ENCODE peak calls at places on chromosome 17, in nine cellular contexts. One of them, this sample, is unnamed.

GRCh38 chr17:17782425-17783120 is 54.2 kb downstream of the SREBF1 start:
- DNase-seq in NCI-H226: no peak
- DNase-seq in T follicular helper cell: no peak
- DNase-seq in NCI-H1436: peak; percentile 77
- DNase-seq in activated gamma-delta T cell treated with anti-CD3 and anti-CD28 coated beads, Interleukin-2, amount 50 U/mL, for 16 hours: no peak
- DNase-seq in effector memory CD4-positive, alpha-beta T cell: no peak
- DNase-seq in body of pancreas: peak; percentile 35
- DNase-seq in stimulated activated CD4-positive, alpha-beta T cell treated with anti-CD3 and anti-CD28 coated beads, Interleukin-1b, Interleukin-23, amount 100 ng/mL, for 4 hours: no peak
- DNase-seq in ecto neural progenitor cell: peak; percentile 81
- DNase-seq in this sample: no peak

GRCh38 chr17:18851206-18851605 is 6.7 kb upstream of the PRPSAP2 start:
- DNase-seq in effector memory CD4-positive, alpha-beta T cell: no peak
- DNase-seq in body of pancreas: no peak
- DNase-seq in T follicular helper cell: no peak
- DNase-seq in stimulated activated CD4-positive, alpha-beta T cell treated with anti-CD3 and anti-CD28 coated beads, Interleukin-1b, Interleukin-23, amount 100 ng/mL, for 4 hours: no peak
- DNase-seq in activated gamma-delta T cell treated with anti-CD3 and anti-CD28 coated beads, Interleukin-2, amount 50 U/mL, for 16 hours: no peak
- DNase-seq in NCI-H1436: no peak
- DNase-seq in NCI-H226: no peak
- DNase-seq in ecto neural progenitor cell: no peak
- DNase-seq in this sample: no peak

GRCh38 chr17:181213-182163 is at the start of gene DOC2B:
- DNase-seq in NCI-H1436: peak; percentile 35
- DNase-seq in T follicular helper cell: no peak
- DNase-seq in stimulated activated CD4-positive, alpha-beta T cell treated with anti-CD3 and anti-CD28 coated beads, Interleukin-1b, Interleukin-23, amount 100 ng/mL, for 4 hours: no peak
- DNase-seq in NCI-H226: peak; percentile 46
- DNase-seq in ecto neural progenitor cell: peak; percentile 80
- DNase-seq in body of pancreas: peak; percentile 65
- DNase-seq in effector memory CD4-positive, alpha-beta T cell: no peak
- DNase-seq in activated gamma-delta T cell treated with anti-CD3 and anti-CD28 coated beads, Interleukin-2, amount 50 U/mL, for 16 hours: no peak
- DNase-seq in this sample: no peak

GRCh38 chr17:37494971-37495370 is 5.3 kb downstream of the DUSP14 start:
- DNase-seq in NCI-H226: no peak
- DNase-seq in T follicular helper cell: no peak
- DNase-seq in effector memory CD4-positive, alpha-beta T cell: no peak
- DNase-seq in stimulated activated CD4-positive, alpha-beta T cell treated with anti-CD3 and anti-CD28 coated beads, Interleukin-1b, Interleukin-23, amount 100 ng/mL, for 4 hours: no peak
- DNase-seq in body of pancreas: no peak
- DNase-seq in activated gamma-delta T cell treated with anti-CD3 and anti-CD28 coated beads, Interleukin-2, amount 50 U/mL, for 16 hours: no peak
- DNase-seq in ecto neural progenitor cell: no peak
- DNase-seq in NCI-H1436: no peak
- DNase-seq in this sample: no peak

GRCh38 chr17:35079547-35079946 is 16.0 kb upstream of the RFFL start:
- DNase-seq in ecto neural progenitor cell: no peak
- DNase-seq in effector memory CD4-positive, alpha-beta T cell: no peak
- DNase-seq in NCI-H1436: no peak
- DNase-seq in NCI-H226: peak; percentile 17
- DNase-seq in activated gamma-delta T cell treated with anti-CD3 and anti-CD28 coated beads, Interleukin-2, amount 50 U/mL, for 16 hours: no peak
- DNase-seq in body of pancreas: no peak
- DNase-seq in stimulated activated CD4-positive, alpha-beta T cell treated with anti-CD3 and anti-CD28 coated beads, Interleukin-1b, Interleukin-23, amount 100 ng/mL, for 4 hours: no peak
- DNase-seq in T follicular helper cell: no peak
- DNase-seq in this sample: no peak

GRCh38 chr17:44310188-44310587 is 1.8 kb downstream of the RUNDC3A start:
- DNase-seq in body of pancreas: no peak
- DNase-seq in ecto neural progenitor cell: no peak
- DNase-seq in stimulated activated CD4-positive, alpha-beta T cell treated with anti-CD3 and anti-CD28 coated beads, Interleukin-1b, Interleukin-23, amount 100 ng/mL, for 4 hours: no peak
- DNase-seq in NCI-H226: no peak
- DNase-seq in T follicular helper cell: no peak
- DNase-seq in effector memory CD4-positive, alpha-beta T cell: no peak
- DNase-seq in NCI-H1436: no peak
- DNase-seq in activated gamma-delta T cell treated with anti-CD3 and anti-CD28 coated beads, Interleukin-2, amount 50 U/mL, for 16 hours: no peak
- DNase-seq in this sample: no peak

GRCh38 chr17:77282524-77283515 is 142.1 kb downstream of the SEC14L1 start:
- DNase-seq in activated gamma-delta T cell treated with anti-CD3 and anti-CD28 coated beads, Interleukin-2, amount 50 U/mL, for 16 hours: no peak
- DNase-seq in T follicular helper cell: no peak
- DNase-seq in stimulated activated CD4-positive, alpha-beta T cell treated with anti-CD3 and anti-CD28 coated beads, Interleukin-1b, Interleukin-23, amount 100 ng/mL, for 4 hours: peak; percentile 28
- DNase-seq in NCI-H1436: no peak
- DNase-seq in effector memory CD4-positive, alpha-beta T cell: no peak
- DNase-seq in ecto neural progenitor cell: no peak
- DNase-seq in body of pancreas: no peak
- DNase-seq in NCI-H226: peak; percentile 77
- DNase-seq in this sample: no peak

GRCh38 chr17:81389585-81389984 is 5.7 kb upstream of the BAHCC1 start:
- DNase-seq in activated gamma-delta T cell treated with anti-CD3 and anti-CD28 coated beads, Interleukin-2, amount 50 U/mL, for 16 hours: no peak
- DNase-seq in ecto neural progenitor cell: no peak
- DNase-seq in stimulated activated CD4-positive, alpha-beta T cell treated with anti-CD3 and anti-CD28 coated beads, Interleukin-1b, Interleukin-23, amount 100 ng/mL, for 4 hours: no peak
- DNase-seq in effector memory CD4-positive, alpha-beta T cell: no peak
- DNase-seq in body of pancreas: no peak
- DNase-seq in NCI-H226: no peak
- DNase-seq in NCI-H1436: no peak
- DNase-seq in T follicular helper cell: no peak
- DNase-seq in this sample: no peak

GRCh38 chr17:65472602-65473001 is 88.8 kb downstream of the AXIN2 start:
- DNase-seq in ecto neural progenitor cell: no peak
- DNase-seq in effector memory CD4-positive, alpha-beta T cell: no peak
- DNase-seq in T follicular helper cell: no peak
- DNase-seq in NCI-H1436: no peak
- DNase-seq in body of pancreas: no peak
- DNase-seq in activated gamma-delta T cell treated with anti-CD3 and anti-CD28 coated beads, Interleukin-2, amount 50 U/mL, for 16 hours: no peak
- DNase-seq in NCI-H226: no peak
- DNase-seq in stimulated activated CD4-positive, alpha-beta T cell treated with anti-CD3 and anti-CD28 coated beads, Interleukin-1b, Interleukin-23, amount 100 ng/mL, for 4 hours: no peak
- DNase-seq in this sample: no peak

GRCh38 chr17:64441772-64442549 is 7.0 kb upstream of the MILR1 start:
- DNase-seq in NCI-H1436: no peak
- DNase-seq in stimulated activated CD4-positive, alpha-beta T cell treated with anti-CD3 and anti-CD28 coated beads, Interleukin-1b, Interleukin-23, amount 100 ng/mL, for 4 hours: no peak
- DNase-seq in effector memory CD4-positive, alpha-beta T cell: peak; percentile 10
- DNase-seq in ecto neural progenitor cell: no peak
- DNase-seq in NCI-H226: no peak
- DNase-seq in activated gamma-delta T cell treated with anti-CD3 and anti-CD28 coated beads, Interleukin-2, amount 50 U/mL, for 16 hours: no peak
- DNase-seq in T follicular helper cell: no peak
- DNase-seq in body of pancreas: no peak
- DNase-seq in this sample: no peak

GRCh38 chr17:37742114-37742761 is 2.6 kb downstream of the HNF1B start:
- DNase-seq in effector memory CD4-positive, alpha-beta T cell: no peak
- DNase-seq in NCI-H226: no peak
- DNase-seq in NCI-H1436: no peak
- DNase-seq in ecto neural progenitor cell: peak; percentile 74
- DNase-seq in body of pancreas: peak; percentile 41
- DNase-seq in activated gamma-delta T cell treated with anti-CD3 and anti-CD28 coated beads, Interleukin-2, amount 50 U/mL, for 16 hours: no peak
- DNase-seq in stimulated activated CD4-positive, alpha-beta T cell treated with anti-CD3 and anti-CD28 coated beads, Interleukin-1b, Interleukin-23, amount 100 ng/mL, for 4 hours: no peak
- DNase-seq in T follicular helper cell: no peak
- DNase-seq in this sample: no peak

GRCh38 chr17:78905111-78905510 is 2.1 kb upstream of the CEP295NL start:
- DNase-seq in effector memory CD4-positive, alpha-beta T cell: no peak
- DNase-seq in NCI-H1436: no peak
- DNase-seq in T follicular helper cell: no peak
- DNase-seq in stimulated activated CD4-positive, alpha-beta T cell treated with anti-CD3 and anti-CD28 coated beads, Interleukin-1b, Interleukin-23, amount 100 ng/mL, for 4 hours: no peak
- DNase-seq in body of pancreas: no peak
- DNase-seq in activated gamma-delta T cell treated with anti-CD3 and anti-CD28 coated beads, Interleukin-2, amount 50 U/mL, for 16 hours: no peak
- DNase-seq in NCI-H226: no peak
- DNase-seq in ecto neural progenitor cell: no peak
- DNase-seq in this sample: no peak

GRCh38 chr17:68085751-68086445 is 50.4 kb downstream of the KPNA2 start:
- DNase-seq in ecto neural progenitor cell: no peak
- DNase-seq in effector memory CD4-positive, alpha-beta T cell: no peak
- DNase-seq in T follicular helper cell: no peak
- DNase-seq in activated gamma-delta T cell treated with anti-CD3 and anti-CD28 coated beads, Interleukin-2, amount 50 U/mL, for 16 hours: no peak
- DNase-seq in NCI-H1436: no peak
- DNase-seq in NCI-H226: no peak
- DNase-seq in body of pancreas: no peak
- DNase-seq in stimulated activated CD4-positive, alpha-beta T cell treated with anti-CD3 and anti-CD28 coated beads, Interleukin-1b, Interleukin-23, amount 100 ng/mL, for 4 hours: no peak
- DNase-seq in this sample: no peak

GRCh38 chr17:46841561-46842379 is 9.6 kb upstream of the WNT9B start:
- DNase-seq in T follicular helper cell: no peak
- DNase-seq in ecto neural progenitor cell: peak; percentile 87
- DNase-seq in NCI-H226: no peak
- DNase-seq in body of pancreas: peak; percentile 44
- DNase-seq in NCI-H1436: no peak
- DNase-seq in stimulated activated CD4-positive, alpha-beta T cell treated with anti-CD3 and anti-CD28 coated beads, Interleukin-1b, Interleukin-23, amount 100 ng/mL, for 4 hours: no peak
- DNase-seq in effector memory CD4-positive, alpha-beta T cell: no peak
- DNase-seq in activated gamma-delta T cell treated with anti-CD3 and anti-CD28 coated beads, Interleukin-2, amount 50 U/mL, for 16 hours: no peak
- DNase-seq in this sample: no peak

GRCh38 chr17:55577687-55578086 is 66.4 kb upstream of the SMIM36 start:
- DNase-seq in body of pancreas: no peak
- DNase-seq in activated gamma-delta T cell treated with anti-CD3 and anti-CD28 coated beads, Interleukin-2, amount 50 U/mL, for 16 hours: no peak
- DNase-seq in NCI-H226: no peak
- DNase-seq in NCI-H1436: no peak
- DNase-seq in effector memory CD4-positive, alpha-beta T cell: no peak
- DNase-seq in stimulated activated CD4-positive, alpha-beta T cell treated with anti-CD3 and anti-CD28 coated beads, Interleukin-1b, Interleukin-23, amount 100 ng/mL, for 4 hours: no peak
- DNase-seq in T follicular helper cell: no peak
- DNase-seq in ecto neural progenitor cell: no peak
- DNase-seq in this sample: no peak

GRCh38 chr17:49667854-49668253 is 10.0 kb downstream of the SPOP start:
- DNase-seq in activated gamma-delta T cell treated with anti-CD3 and anti-CD28 coated beads, Interleukin-2, amount 50 U/mL, for 16 hours: no peak
- DNase-seq in body of pancreas: no peak
- DNase-seq in effector memory CD4-positive, alpha-beta T cell: no peak
- DNase-seq in NCI-H226: no peak
- DNase-seq in NCI-H1436: no peak
- DNase-seq in stimulated activated CD4-positive, alpha-beta T cell treated with anti-CD3 and anti-CD28 coated beads, Interleukin-1b, Interleukin-23, amount 100 ng/mL, for 4 hours: no peak
- DNase-seq in T follicular helper cell: no peak
- DNase-seq in ecto neural progenitor cell: no peak
- DNase-seq in this sample: no peak

GRCh38 chr17:48162946-48163506 is 55.5 kb downstream of the SNX11 start:
- DNase-seq in activated gamma-delta T cell treated with anti-CD3 and anti-CD28 coated beads, Interleukin-2, amount 50 U/mL, for 16 hours: no peak
- DNase-seq in T follicular helper cell: no peak
- DNase-seq in body of pancreas: peak; percentile 54
- DNase-seq in NCI-H1436: peak; percentile 38
- DNase-seq in effector memory CD4-positive, alpha-beta T cell: no peak
- DNase-seq in NCI-H226: no peak
- DNase-seq in ecto neural progenitor cell: no peak
- DNase-seq in stimulated activated CD4-positive, alpha-beta T cell treated with anti-CD3 and anti-CD28 coated beads, Interleukin-1b, Interleukin-23, amount 100 ng/mL, for 4 hours: no peak
- DNase-seq in this sample: no peak

GRCh38 chr17:28657756-28658155 is 4.0 kb downstream of the SDF2 start:
- DNase-seq in NCI-H226: no peak
- DNase-seq in NCI-H1436: no peak
- DNase-seq in activated gamma-delta T cell treated with anti-CD3 and anti-CD28 coated beads, Interleukin-2, amount 50 U/mL, for 16 hours: no peak
- DNase-seq in body of pancreas: no peak
- DNase-seq in effector memory CD4-positive, alpha-beta T cell: no peak
- DNase-seq in stimulated activated CD4-positive, alpha-beta T cell treated with anti-CD3 and anti-CD28 coated beads, Interleukin-1b, Interleukin-23, amount 100 ng/mL, for 4 hours: no peak
- DNase-seq in ecto neural progenitor cell: no peak
- DNase-seq in T follicular helper cell: no peak
- DNase-seq in this sample: no peak

GRCh38 chr17:64554028-64554637 is 47.4 kb downstream of the CEP95 start:
- DNase-seq in activated gamma-delta T cell treated with anti-CD3 and anti-CD28 coated beads, Interleukin-2, amount 50 U/mL, for 16 hours: no peak
- DNase-seq in stimulated activated CD4-positive, alpha-beta T cell treated with anti-CD3 and anti-CD28 coated beads, Interleukin-1b, Interleukin-23, amount 100 ng/mL, for 4 hours: no peak
- DNase-seq in effector memory CD4-positive, alpha-beta T cell: no peak
- DNase-seq in body of pancreas: no peak
- DNase-seq in T follicular helper cell: no peak
- DNase-seq in NCI-H226: no peak
- DNase-seq in NCI-H1436: no peak
- DNase-seq in ecto neural progenitor cell: no peak
- DNase-seq in this sample: no peak

GRCh38 chr17:29115906-29116651 is 64.1 kb downstream of the MYO18A start:
- DNase-seq in stimulated activated CD4-positive, alpha-beta T cell treated with anti-CD3 and anti-CD28 coated beads, Interleukin-1b, Interleukin-23, amount 100 ng/mL, for 4 hours: no peak
- DNase-seq in effector memory CD4-positive, alpha-beta T cell: no peak
- DNase-seq in ecto neural progenitor cell: peak; percentile 77
- DNase-seq in NCI-H1436: peak; percentile 81
- DNase-seq in activated gamma-delta T cell treated with anti-CD3 and anti-CD28 coated beads, Interleukin-2, amount 50 U/mL, for 16 hours: no peak
- DNase-seq in body of pancreas: no peak
- DNase-seq in T follicular helper cell: no peak
- DNase-seq in NCI-H226: peak; percentile 66
- DNase-seq in this sample: no peak

GRCh38 chr17:41736983-41737679 is 2.7 kb upstream of the HAP1 start:
- DNase-seq in activated gamma-delta T cell treated with anti-CD3 and anti-CD28 coated beads, Interleukin-2, amount 50 U/mL, for 16 hours: no peak
- DNase-seq in effector memory CD4-positive, alpha-beta T cell: no peak
- DNase-seq in body of pancreas: no peak
- DNase-seq in ecto neural progenitor cell: no peak
- DNase-seq in NCI-H1436: no peak
- DNase-seq in T follicular helper cell: no peak
- DNase-seq in NCI-H226: no peak
- DNase-seq in stimulated activated CD4-positive, alpha-beta T cell treated with anti-CD3 and anti-CD28 coated beads, Interleukin-1b, Interleukin-23, amount 100 ng/mL, for 4 hours: no peak
- DNase-seq in this sample: no peak

GRCh38 chr17:2107506-2107905 is 52.6 kb downstream of the HIC1 start:
- DNase-seq in stimulated activated CD4-positive, alpha-beta T cell treated with anti-CD3 and anti-CD28 coated beads, Interleukin-1b, Interleukin-23, amount 100 ng/mL, for 4 hours: no peak
- DNase-seq in activated gamma-delta T cell treated with anti-CD3 and anti-CD28 coated beads, Interleukin-2, amount 50 U/mL, for 16 hours: no peak
- DNase-seq in NCI-H226: no peak
- DNase-seq in body of pancreas: no peak
- DNase-seq in NCI-H1436: no peak
- DNase-seq in effector memory CD4-positive, alpha-beta T cell: no peak
- DNase-seq in ecto neural progenitor cell: no peak
- DNase-seq in T follicular helper cell: no peak
- DNase-seq in this sample: no peak

GRCh38 chr17:40417258-40417608 is 463 bp downstream of the TOP2A start:
- DNase-seq in stimulated activated CD4-positive, alpha-beta T cell treated with anti-CD3 and anti-CD28 coated beads, Interleukin-1b, Interleukin-23, amount 100 ng/mL, for 4 hours: no peak
- DNase-seq in effector memory CD4-positive, alpha-beta T cell: no peak
- DNase-seq in activated gamma-delta T cell treated with anti-CD3 and anti-CD28 coated beads, Interleukin-2, amount 50 U/mL, for 16 hours: no peak
- DNase-seq in NCI-H1436: no peak
- DNase-seq in NCI-H226: no peak
- DNase-seq in body of pancreas: no peak
- DNase-seq in T follicular helper cell: no peak
- DNase-seq in ecto neural progenitor cell: no peak
- DNase-seq in this sample: peak; percentile 22

GRCh38 chr17:16352838-16353701 is at the start of gene CENPV:
- DNase-seq in body of pancreas: peak; percentile 47
- DNase-seq in stimulated activated CD4-positive, alpha-beta T cell treated with anti-CD3 and anti-CD28 coated beads, Interleukin-1b, Interleukin-23, amount 100 ng/mL, for 4 hours: peak; percentile 52
- DNase-seq in ecto neural progenitor cell: peak; percentile 89
- DNase-seq in NCI-H226: peak; percentile 6
- DNase-seq in T follicular helper cell: peak; percentile 53
- DNase-seq in NCI-H1436: peak; percentile 71
- DNase-seq in activated gamma-delta T cell treated with anti-CD3 and anti-CD28 coated beads, Interleukin-2, amount 50 U/mL, for 16 hours: peak; percentile 39
- DNase-seq in effector memory CD4-positive, alpha-beta T cell: peak; percentile 54
- DNase-seq in this sample: peak; percentile 60

GRCh38 chr17:73021771-73022170 is 70.7 kb downstream of the SLC39A11 start:
- DNase-seq in T follicular helper cell: no peak
- DNase-seq in NCI-H226: no peak
- DNase-seq in body of pancreas: no peak
- DNase-seq in ecto neural progenitor cell: no peak
- DNase-seq in stimulated activated CD4-positive, alpha-beta T cell treated with anti-CD3 and anti-CD28 coated beads, Interleukin-1b, Interleukin-23, amount 100 ng/mL, for 4 hours: no peak
- DNase-seq in NCI-H1436: no peak
- DNase-seq in effector memory CD4-positive, alpha-beta T cell: no peak
- DNase-seq in activated gamma-delta T cell treated with anti-CD3 and anti-CD28 coated beads, Interleukin-2, amount 50 U/mL, for 16 hours: no peak
- DNase-seq in this sample: no peak

GRCh38 chr17:45370949-45371413 is 54.2 kb upstream of the MAP3K14 start:
- DNase-seq in body of pancreas: no peak
- DNase-seq in stimulated activated CD4-positive, alpha-beta T cell treated with anti-CD3 and anti-CD28 coated beads, Interleukin-1b, Interleukin-23, amount 100 ng/mL, for 4 hours: no peak
- DNase-seq in NCI-H226: no peak
- DNase-seq in ecto neural progenitor cell: peak; percentile 43
- DNase-seq in activated gamma-delta T cell treated with anti-CD3 and anti-CD28 coated beads, Interleukin-2, amount 50 U/mL, for 16 hours: no peak
- DNase-seq in NCI-H1436: no peak
- DNase-seq in effector memory CD4-positive, alpha-beta T cell: no peak
- DNase-seq in T follicular helper cell: no peak
- DNase-seq in this sample: no peak

GRCh38 chr17:28750178-28751047 is 6.6 kb downstream of the TRAF4 start:
- DNase-seq in NCI-H1436: peak; percentile 96
- DNase-seq in effector memory CD4-positive, alpha-beta T cell: peak; percentile 77
- DNase-seq in NCI-H226: peak; percentile 72
- DNase-seq in T follicular helper cell: peak; percentile 84
- DNase-seq in activated gamma-delta T cell treated with anti-CD3 and anti-CD28 coated beads, Interleukin-2, amount 50 U/mL, for 16 hours: peak; percentile 84
- DNase-seq in ecto neural progenitor cell: peak; percentile 96
- DNase-seq in stimulated activated CD4-positive, alpha-beta T cell treated with anti-CD3 and anti-CD28 coated beads, Interleukin-1b, Interleukin-23, amount 100 ng/mL, for 4 hours: peak; percentile 81
- DNase-seq in body of pancreas: peak; percentile 97
- DNase-seq in this sample: peak; percentile 89

GRCh38 chr17:37446027-37446426 is 39.3 kb downstream of the TADA2A start:
- DNase-seq in NCI-H1436: no peak
- DNase-seq in T follicular helper cell: no peak
- DNase-seq in stimulated activated CD4-positive, alpha-beta T cell treated with anti-CD3 and anti-CD28 coated beads, Interleukin-1b, Interleukin-23, amount 100 ng/mL, for 4 hours: no peak
- DNase-seq in effector memory CD4-positive, alpha-beta T cell: no peak
- DNase-seq in NCI-H226: no peak
- DNase-seq in activated gamma-delta T cell treated with anti-CD3 and anti-CD28 coated beads, Interleukin-2, amount 50 U/mL, for 16 hours: no peak
- DNase-seq in ecto neural progenitor cell: no peak
- DNase-seq in body of pancreas: no peak
- DNase-seq in this sample: no peak